ENCODE peak calls at places on chromosomes 4 and X, in four cellular contexts. J, U, O and Z are unnamed samples.

GRCh38 chr4:13984996-13985780 is 357.7 kb upstream of the BOD1L1 start:
- DNase-seq in U (no peak), J (no peak), O (no peak), Z (no peak)

GRCh38 chrX:46588263-46588662 is 14.7 kb downstream of the CHST7 start:
- DNase-seq in O (no peak), J (no peak), U (peak), Z (no peak)

GRCh38 chrX:30577362-30577961 is at the start of gene TASL:
- DNase-seq in U (peak), O (no peak), J (no peak), Z (no peak)

GRCh38 chr4:96972920-96973319 is 1133.0 kb downstream of the PDHA2 start:
- DNase-seq in J (no peak), U (no peak), O (no peak), Z (no peak)

GRCh38 chr4:95585016-95585695 is 36.4 kb upstream of the UNC5C start:
- DNase-seq in J (no peak), U (no peak), O (no peak), Z (no peak)

GRCh38 chrX:136780738-136781137 is at the start of gene ARHGEF6:
- DNase-seq in O (no peak), U (peak), J (no peak), Z (peak)

GRCh38 chr4:80811413-80811812 is 219.1 kb upstream of the BMP3 start:
- DNase-seq in O (no peak), J (no peak), U (no peak), Z (no peak)

GRCh38 chr4:56118055-56118454 is 169.3 kb downstream of the CEP135 start:
- DNase-seq in J (no peak), U (no peak), O (no peak), Z (peak)

GRCh38 chrX:42755820-42756219 is 22.1 kb downstream of the PPP1R2C start:
- DNase-seq in J (no peak), O (no peak), U (no peak), Z (peak)

GRCh38 chr4:103306870-103307345 is 108.8 kb upstream of the CENPE start:
- DNase-seq in U (no peak), J (peak), O (no peak), Z (peak)

GRCh38 chr4:80077639-80078038 is 4.6 kb upstream of the ANTXR2 start:
- DNase-seq in O (no peak), U (peak), J (no peak), Z (no peak)

GRCh38 chr4:102683846-102684581 is 76.8 kb downstream of the MANBA start:
- DNase-seq in O (no peak), J (no peak), U (no peak), Z (no peak)

GRCh38 chr4:165654556-165654955 is 218.5 kb upstream of the TLL1 start:
- DNase-seq in J (no peak), U (no peak), O (no peak), Z (no peak)

GRCh38 chrX:9357500-9358139 is 107.2 kb upstream of the TBL1X start:
- DNase-seq in O (no peak), J (no peak), U (no peak), Z (no peak)

GRCh38 chr4:74407891-74408290 is 37.0 kb upstream of the AREG start:
- DNase-seq in J (no peak), O (no peak), U (no peak), Z (no peak)

GRCh38 chr4:170102426-170102825 is 12.7 kb upstream of the AADAT start:
- DNase-seq in O (no peak), U (no peak), J (no peak), Z (no peak)

GRCh38 chr4:172657112-172657511 is 511.5 kb upstream of the GALNT7 start:
- DNase-seq in O (no peak), J (no peak), U (no peak), Z (no peak)

GRCh38 chr4:105343523-105343931 is 130.3 kb downstream of the PPA2 start:
- DNase-seq in O (no peak), U (no peak), J (no peak), Z (no peak)

GRCh38 chr4:76753814-76754213 is 144.1 kb downstream of the SOWAHB start:
- DNase-seq in O (no peak), J (no peak), U (no peak), Z (no peak)

GRCh38 chr4:18322111-18322510 is 300.6 kb upstream of the LCORL start:
- DNase-seq in J (no peak), O (no peak), U (no peak), Z (no peak)

GRCh38 chr4:150150545-150151156 is 72.4 kb downstream of the DCLK2 start:
- DNase-seq in O (no peak), U (no peak), J (no peak), Z (no peak)

GRCh38 chr4:155085843-155086530 is 122.4 kb upstream of the NPY2R start:
- DNase-seq in O (no peak), U (no peak), J (no peak), Z (no peak)

GRCh38 chr4:25949994-25950393 is 36.0 kb downstream of the SMIM20 start:
- DNase-seq in J (no peak), U (no peak), O (no peak), Z (no peak)

GRCh38 chr4:166301266-166301665 is 428.2 kb downstream of the TLL1 start:
- DNase-seq in O (no peak), J (no peak), U (no peak), Z (no peak)

GRCh38 chrX:65668362-65669310 is 1.2 kb downstream of the MSN start:
- DNase-seq in J (no peak), O (peak), U (peak), Z (peak)

GRCh38 chrX:107324493-107325310 is 118.3 kb downstream of the DNAAF6 start:
- DNase-seq in J (no peak), U (peak), O (no peak), Z (peak)

GRCh38 chr4:123832173-123833026 is 435.8 kb downstream of the SPRY1 start:
- DNase-seq in U (no peak), O (no peak), J (no peak), Z (no peak)